ENCODE peak calls at places on chromosomes 6 and 20, in five cellular contexts. X is SK-N-SH, J is suprapubic skin, Q is breast epithelium, B is transverse colon. I is an unnamed sample. For H3K4me1, the result is how much of the 10 kb centered on the place peaks cover.

GRCh38 chr6:130625825-130626500 is 201.2 kb upstream of the SMLR1 start:
- DNase-seq in X (no peak), J (no peak), Q (no peak), B (no peak), I (no peak)

GRCh38 chr6:110581682-110582081 is 105.3 kb upstream of the SLC22A16 start:
- DNase-seq in X (no peak), J (no peak), Q (no peak), B (no peak), I (no peak)

GRCh38 chr6:62764841-62765240 is 446.4 kb upstream of the FKBP1C start:
- DNase-seq in X (no peak), J (no peak), Q (no peak), B (no peak), I (no peak)

GRCh38 chr20:58995461-58996225 is 11.4 kb downstream of the CTSZ start:
- DNase-seq in X (no peak), J (no peak), Q (no peak), B (no peak), I (no peak)

GRCh38 chr20:62360854-62361798 is 6.0 kb downstream of the LAMA5 start:
- DNase-seq in X (no peak), J (peak), Q (no peak), B (no peak), I (peak)

GRCh38 chr6:36615018-36615761 is 21.0 kb downstream of the SRSF3 start:
- DNase-seq in X (peak), J (peak), Q (peak), B (no peak), I (peak)

GRCh38 chr6:161327360-161327953 is 53.6 kb upstream of the AGPAT4 start:
- DNase-seq in X (no peak), J (no peak), Q (no peak), B (no peak), I (no peak)

GRCh38 chr20:50323209-50323608 is 132.6 kb downstream of the CEBPB start:
- DNase-seq in X (no peak), J (no peak), Q (no peak), B (peak), I (peak)

GRCh38 chr6:29529956-29530355 is 29.6 kb downstream of the UBD start:
- DNase-seq in X (no peak), J (no peak), Q (no peak), B (no peak), I (no peak)

GRCh38 chr20:40207618-40208017 is 481.4 kb downstream of the MAFB start:
- DNase-seq in X (no peak), J (no peak), Q (no peak), B (no peak), I (no peak)

GRCh38 chr20:35307666-35308653 is 15.7 kb upstream of the FAM83C start:
- DNase-seq in X (no peak), J (no peak), Q (peak), B (no peak), I (peak)

GRCh38 chr20:17645546-17646208 is 36.4 kb downstream of the RRBP1 start:
- DNase-seq in X (peak), J (peak), Q (no peak), B (no peak), I (no peak)

GRCh38 chr6:10420546-10421507 is 6.0 kb upstream of the TFAP2A start:
- DNase-seq in X (no peak), J (no peak), Q (no peak), B (no peak), I (no peak)

GRCh38 chr6:47308674-47309325 is 905 bp downstream of the TNFRSF21 start:
- DNase-seq in X (peak), J (peak), Q (no peak), B (peak), I (peak)

GRCh38 chr6:79062708-79063107 is 15.3 kb downstream of the PHIP start:
- DNase-seq in X (no peak), J (no peak), Q (no peak), B (no peak), I (no peak)

GRCh38 chr20:10671221-10671849 is 2.5 kb downstream of the JAG1 start:
- DNase-seq in X (peak), J (peak), Q (peak), B (peak), I (peak)

GRCh38 chr6:22470454-22471368 is 98.7 kb upstream of the HDGFL1 start:
- DNase-seq in X (peak), J (no peak), Q (peak), B (peak), I (no peak)

GRCh38 chr20:20409326-20409725 is 41.4 kb downstream of the INSM1 start:
- DNase-seq in X (no peak), J (no peak), Q (no peak), B (no peak), I (no peak)

GRCh38 chr20:20412750-20413149 is 44.8 kb downstream of the INSM1 start:
- DNase-seq in X (no peak), J (no peak), Q (no peak), B (no peak), I (no peak)

GRCh38 chr20:20411841-20412240 is 43.9 kb downstream of the INSM1 start:
- DNase-seq in X (no peak), J (no peak), Q (no peak), B (no peak), I (no peak)

GRCh38 chr20:20411382-20411781 is 43.5 kb downstream of the INSM1 start:
- DNase-seq in X (no peak), J (no peak), Q (no peak), B (no peak), I (no peak)

GRCh38 chr20:20410678-20411077 is 42.8 kb downstream of the INSM1 start:
- DNase-seq in X (peak), J (no peak), Q (no peak), B (peak), I (no peak)
- H3K4me1 ChIP-seq in X (under half), J (under half), Q (under half), B (under half), I (under half)

DNA sequence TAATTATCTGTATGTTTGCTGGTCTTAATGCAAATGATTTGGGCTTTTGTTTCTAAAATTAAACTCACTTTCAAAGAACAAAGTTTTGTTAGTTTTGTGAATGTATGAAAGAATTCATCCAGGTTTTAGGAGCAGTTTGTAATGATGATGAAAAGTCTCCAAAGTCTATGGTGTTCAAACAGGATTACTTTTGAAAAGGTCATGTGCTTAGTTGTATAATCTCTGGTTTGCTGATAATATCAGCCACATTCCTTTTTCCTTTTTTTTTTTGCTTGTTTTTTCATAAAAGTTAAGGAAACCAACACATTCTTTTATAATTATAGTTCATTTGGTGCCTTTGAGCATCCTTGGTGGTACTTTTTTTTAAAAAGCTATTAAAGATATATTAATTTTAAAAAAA is 88.9 kb downstream of the RTN4IP1 start:
- DNase-seq in X (no peak), J (no peak), Q (no peak), B (no peak), I (no peak)
- TF ChIP-seq POLR2AphosphoS5 in X (no peak), J (no peak), Q (no peak), B (no peak), I (no peak)

DNA sequence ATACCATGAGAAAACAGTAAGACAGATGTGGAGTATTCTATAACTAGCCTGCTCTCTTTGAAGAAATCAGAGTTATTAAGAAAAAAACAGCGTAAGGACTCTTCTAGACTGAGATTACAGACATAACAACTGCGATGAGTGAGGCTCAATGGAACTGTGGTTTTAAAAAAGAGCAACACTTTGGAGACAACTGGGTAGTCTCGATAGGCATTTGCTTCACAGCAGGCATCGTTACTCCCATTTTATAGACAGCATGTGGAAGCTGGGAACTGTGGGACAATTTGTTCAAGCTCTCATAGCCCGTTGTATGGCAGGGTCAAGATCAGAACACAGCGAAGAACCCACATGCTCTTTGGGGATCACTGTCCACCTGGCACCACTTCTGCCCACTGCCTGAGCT is 4.6 kb downstream of the FKBP1A start:
- DNase-seq in X (no peak), J (no peak), Q (no peak), B (no peak), I (no peak)
- H3K4me1 ChIP-seq in X (under half), J (half or more), Q (under half), B (under half), I (under half)

GRCh38 chr20:14712302-14712739 is 374.9 kb upstream of the FLRT3 start:
- DNase-seq in X (no peak), J (no peak), Q (no peak), B (no peak), I (no peak)
- TF ChIP-seq POLR2AphosphoS5 in X (peak), J (no peak), Q (no peak), B (no peak), I (no peak)

DNA sequence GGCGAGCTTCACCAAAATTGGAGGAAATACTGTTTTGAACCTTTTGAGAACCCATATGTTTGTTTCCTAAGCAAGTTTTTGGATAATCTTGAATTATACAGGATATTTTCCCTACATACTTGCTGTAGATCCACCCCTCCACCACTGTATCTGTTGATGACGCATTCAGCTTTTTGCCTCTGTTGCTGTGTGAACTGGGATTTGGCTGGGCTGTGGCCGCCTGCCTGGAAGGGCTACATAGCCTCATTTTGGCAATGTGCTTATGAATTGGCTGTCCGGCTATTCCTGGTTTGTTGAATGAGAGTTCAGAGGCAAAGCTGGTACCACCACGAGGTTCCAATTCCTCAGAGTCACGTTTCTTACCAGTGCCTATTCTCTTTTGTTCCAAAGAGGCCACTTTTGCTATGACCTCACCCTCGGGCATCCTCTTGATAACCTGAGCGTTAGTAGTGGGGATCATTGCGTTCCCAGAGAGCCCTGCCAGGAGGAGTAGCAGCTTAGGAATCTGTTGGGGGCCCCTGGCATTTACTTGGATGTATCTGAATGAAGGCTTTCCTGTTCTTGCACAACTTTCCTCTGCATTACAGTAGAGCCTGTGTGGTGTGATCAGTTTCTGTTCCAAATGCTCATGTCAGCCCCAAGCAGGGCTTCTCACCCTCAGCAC is 6.4 kb downstream of the FAM83D start:
- DNase-seq in X (no peak), J (no peak), Q (no peak), B (no peak), I (no peak)
- H3K4me1 ChIP-seq in X (under half), J (under half), Q (under half), B (under half), I (half or more)

DNA sequence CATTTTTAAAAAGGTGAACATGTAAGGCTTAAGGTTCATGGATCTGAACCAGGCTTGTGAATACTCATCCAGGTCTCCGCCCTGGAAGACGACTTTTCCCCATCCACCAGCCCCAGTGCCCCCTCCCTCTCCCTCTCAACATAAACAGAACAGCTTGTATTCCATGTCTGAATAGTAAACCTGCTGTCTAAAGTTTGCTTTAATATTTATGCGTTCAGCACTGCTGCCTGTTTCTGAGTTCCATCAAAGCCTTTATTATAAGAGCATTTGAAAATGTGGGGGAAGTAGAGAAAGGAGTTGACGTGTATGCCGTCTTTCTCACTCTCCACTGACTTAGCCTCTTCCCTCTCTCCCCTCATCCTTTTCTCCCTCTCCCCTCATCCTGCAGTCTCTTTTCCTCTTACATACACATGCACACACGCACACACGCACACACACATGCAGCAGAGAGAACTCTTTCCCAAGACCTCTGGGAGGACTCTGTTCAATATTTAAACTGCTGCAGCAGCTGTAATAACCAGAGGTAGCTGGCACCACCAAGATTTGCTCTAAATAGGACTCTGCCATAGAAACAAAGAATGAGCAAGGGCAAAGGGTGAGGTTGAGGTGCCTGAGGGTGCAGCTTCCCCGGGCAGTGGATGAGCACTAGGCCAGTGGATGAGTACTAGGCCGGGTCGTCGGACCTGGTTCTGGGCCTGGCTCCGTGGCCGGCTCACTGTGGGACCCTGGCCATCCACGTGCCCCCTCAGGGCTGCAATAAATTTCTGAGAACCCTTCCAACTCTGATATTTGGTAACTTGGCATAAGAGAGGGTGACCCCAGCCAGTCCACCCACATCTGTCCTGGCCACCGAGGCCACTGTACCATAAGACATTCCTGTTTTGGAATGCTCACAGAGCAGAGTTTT is 35.4 kb upstream of the VSTM2L start:
- DNase-seq in X (no peak), J (no peak), Q (no peak), B (no peak), I (peak)
- TF ChIP-seq POLR2AphosphoS5 in X (no peak), J (no peak), Q (no peak), B (peak), I (peak)

DNA sequence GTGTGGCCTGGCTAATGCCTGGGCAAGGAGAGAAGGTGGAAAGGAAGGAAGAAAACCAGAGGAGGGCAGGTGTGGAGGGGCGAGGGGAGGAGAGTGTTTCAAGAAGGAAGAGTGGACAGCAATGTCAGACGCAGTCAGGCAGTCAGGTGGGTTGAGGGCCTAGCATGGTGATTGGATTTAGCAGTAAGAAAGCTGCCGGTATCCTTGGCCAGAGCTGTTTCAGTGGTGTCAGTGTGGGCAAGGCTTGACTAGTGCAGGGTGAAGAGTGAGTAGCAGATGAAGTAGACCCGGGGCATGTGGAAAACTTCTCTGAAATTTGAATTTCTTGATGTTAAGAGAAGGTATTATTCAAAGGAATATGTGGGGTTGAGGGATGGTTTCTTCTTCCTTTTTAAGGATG is 27.0 kb downstream of the SNX9 start:
- DNase-seq in X (no peak), J (no peak), Q (no peak), B (no peak), I (no peak)
- H3K4me1 ChIP-seq in X (under half), J (under half), Q (under half), B (under half), I (under half)

GRCh38 chr6:31969712-31970603 is 2.0 kb downstream of the DXO start:
- DNase-seq in X (no peak), J (no peak), Q (no peak), B (no peak), I (peak)
- TF ChIP-seq POLR2AphosphoS5 in X (no peak), J (no peak), Q (no peak), B (no peak), I (no peak)